ENCODE peak calls at places on chromosomes 11 and 22, in five cellular contexts. Y, U, D, Z and K are unnamed samples.

GRCh38 chr22:34669001-34669400 is 397.0 kb upstream of the ISX start:
- DNase-seq in D (no peak), Z (no peak), Y (no peak), U (peak; percentile 30), K (no peak)

GRCh38 chr22:29130490-29130889 is 57.7 kb downstream of the KREMEN1 start:
- DNase-seq in D (no peak), Z (no peak), U (no peak), Y (no peak), K (no peak)

GRCh38 chr11:118622376-118623290 is 15.2 kb downstream of the PHLDB1 start:
- DNase-seq in U (peak; percentile 90), Z (peak; percentile 55), D (no peak), Y (no peak), K (no peak)

GRCh38 chr11:115606223-115607220 is 102.3 kb upstream of the CADM1 start:
- DNase-seq in Y (no peak), U (peak; percentile 86), D (no peak), Z (peak; percentile 91), K (peak; percentile 50)

GRCh38 chr11:44582641-44583352 is 17.3 kb downstream of the CD82 start:
- DNase-seq in Y (no peak), Z (no peak), D (no peak), U (no peak), K (no peak)

GRCh38 chr11:13233173-13233572 is 44.4 kb upstream of the BMAL1 start:
- DNase-seq in Z (no peak), D (no peak), U (no peak), Y (no peak), K (no peak)

GRCh38 chr11:79423736-79424135 is 17.1 kb downstream of the TENM4 start:
- DNase-seq in D (no peak), U (no peak), Y (no peak), Z (no peak), K (no peak)

GRCh38 chr11:122682464-122682863 is 26.9 kb downstream of the UBASH3B start:
- DNase-seq in Z (no peak), U (no peak), D (no peak), Y (no peak), K (no peak)

GRCh38 chr22:36160499-36160942 is at the start of gene APOL3:
- DNase-seq in Z (no peak), Y (peak; percentile 82), D (no peak), U (peak; percentile 34), K (no peak)

GRCh38 chr11:128663824-128664223 is 30.0 kb upstream of the FLI1 start:
- DNase-seq in D (no peak), U (no peak), Y (no peak), Z (no peak), K (no peak)

GRCh38 chr11:95134491-95134890 is 44.8 kb downstream of the ENDOD1 start:
- DNase-seq in U (peak; percentile 85), Y (no peak), Z (no peak), D (no peak), K (peak; percentile 61)

GRCh38 chr22:35506259-35506570 is 34.4 kb upstream of the RASD2 start:
- DNase-seq in D (no peak), Z (no peak), Y (no peak), U (no peak), K (peak; percentile 40)

GRCh38 chr11:46279393-46280099 is 2.1 kb downstream of the CREB3L1 start:
- DNase-seq in Z (no peak), D (no peak), Y (peak; percentile 74), U (peak; percentile 81), K (peak; percentile 41)

GRCh38 chr11:42034821-42035220 is 575.4 kb upstream of the LRRC4C start:
- DNase-seq in D (no peak), Y (no peak), U (peak; percentile 12), Z (no peak), K (no peak)

GRCh38 chr22:17158568-17159503 is at the start of gene HDHD5:
- DNase-seq in Y (peak; percentile 93), Z (peak; percentile 93), U (peak; percentile 86), D (peak; percentile 44), K (peak; percentile 93)

GRCh38 chr11:65576232-65576866 is 496 bp downstream of the EHBP1L1 start:
- DNase-seq in D (no peak), U (no peak), Y (no peak), Z (no peak), K (no peak)

GRCh38 chr22:48857202-48857805 is 970.4 kb downstream of the BRD1 start:
- DNase-seq in Y (no peak), U (no peak), Z (no peak), D (no peak), K (no peak)

DNA sequence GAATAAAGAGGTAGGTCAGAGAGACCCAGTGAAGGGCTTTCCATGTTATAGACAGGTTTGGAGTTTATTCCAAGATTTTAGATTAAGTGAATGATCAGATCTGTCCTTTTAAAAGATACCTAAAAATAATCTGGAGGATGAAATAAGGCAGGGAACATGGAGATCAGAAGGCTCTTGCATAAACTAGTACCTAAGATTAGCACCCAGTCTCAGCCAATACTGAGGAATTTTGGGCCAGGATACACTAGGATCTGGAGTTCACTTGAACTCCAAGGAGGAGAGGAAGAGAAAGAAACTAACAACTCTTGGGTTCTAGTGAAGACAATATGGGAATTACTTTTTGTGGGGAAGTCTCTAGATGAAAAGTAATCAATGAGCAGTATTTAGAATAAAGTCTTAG is 47.9 kb upstream of the RAPSN start:
- DNase-seq in D (no peak), Y (no peak), U (no peak), Z (no peak), K (no peak)
- H3K4me1 ChIP-seq in D (peaks cover 61% of the 10 kb centered on the region), Y (no peaks in the 10 kb centered on the region), U (no peaks in the 10 kb centered on the region), Z (peaks cover 50% of the 10 kb centered on the region), K (peaks cover 6% of the 10 kb centered on the region)

GRCh38 chr22:23175817-23176644 is 4.3 kb upstream of the BCR start:
- DNase-seq in U (no peak), D (no peak), Y (no peak), Z (no peak), K (no peak)
- H3K4me1 ChIP-seq in U (peaks cover 2% of the 10 kb centered on the region), D (peaks cover 44% of the 10 kb centered on the region), Y (peaks cover 8% of the 10 kb centered on the region), Z (no peaks in the 10 kb centered on the region), K (peaks cover 18% of the 10 kb centered on the region)

GRCh38 chr22:28029962-28030361 is 110.9 kb upstream of the PITPNB start:
- DNase-seq in Y (peak; percentile 7), D (no peak), U (no peak), Z (no peak), K (no peak)

GRCh38 chr22:28032896-28033295 is 113.8 kb upstream of the PITPNB start:
- DNase-seq in Z (peak; percentile 63), D (no peak), U (no peak), Y (peak; percentile 6), K (no peak)

GRCh38 chr22:28030442-28030841 is 111.4 kb upstream of the PITPNB start:
- DNase-seq in U (no peak), Z (no peak), Y (no peak), D (no peak), K (no peak)

GRCh38 chr22:28029201-28029948 is 110.3 kb upstream of the PITPNB start:
- DNase-seq in U (peak; percentile 61), D (no peak), Z (no peak), Y (peak; percentile 41), K (no peak)

DNA sequence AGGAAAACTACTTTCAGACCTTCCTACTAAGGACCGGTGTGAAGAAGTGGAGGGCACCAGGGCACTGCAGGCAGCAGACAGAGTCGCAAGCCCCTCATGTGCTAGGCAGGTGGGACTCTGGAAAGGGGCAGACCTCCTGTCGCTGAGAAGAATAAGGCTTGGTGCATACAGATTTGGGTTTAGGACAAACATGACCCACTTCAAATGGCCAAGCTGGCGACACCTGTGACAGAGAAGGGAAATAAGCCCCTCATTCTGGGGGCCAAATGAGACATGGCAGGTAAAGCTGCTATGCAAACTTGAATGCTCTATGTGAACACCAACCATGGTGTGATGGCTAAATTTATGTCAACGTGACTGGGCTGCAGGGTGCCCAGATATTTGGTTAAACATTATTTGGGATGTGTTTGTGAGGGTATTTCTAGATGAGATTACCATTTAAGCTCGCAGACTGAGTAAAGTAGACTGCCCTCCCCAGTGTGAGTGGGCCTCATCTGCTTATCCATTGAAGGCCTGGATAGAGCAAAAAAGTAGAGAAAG is 112.4 kb upstream of the PITPNB start:
- DNase-seq in Z (no peak), D (no peak), Y (peak; percentile 5), U (no peak), K (no peak)
- H3K4me1 ChIP-seq in Z (peaks cover 54% of the 10 kb centered on the region), D (peaks cover 94% of the 10 kb centered on the region), Y (no peaks in the 10 kb centered on the region), U (peaks cover 17% of the 10 kb centered on the region), K (peaks cover 10% of the 10 kb centered on the region)

GRCh38 chr11:21892696-21893095 is 300.2 kb upstream of the ANO5 start:
- DNase-seq in U (no peak), D (no peak), Z (no peak), Y (no peak), K (no peak)

GRCh38 chr11:21894492-21894891 is 298.4 kb upstream of the ANO5 start:
- DNase-seq in Y (no peak), Z (no peak), U (no peak), D (no peak), K (no peak)

GRCh38 chr11:21883354-21883753 is 309.5 kb upstream of the ANO5 start:
- DNase-seq in U (no peak), Z (no peak), D (no peak), Y (no peak), K (no peak)

GRCh38 chr11:21893468-21893867 is 299.4 kb upstream of the ANO5 start:
- DNase-seq in U (no peak), D (no peak), Y (no peak), Z (no peak), K (peak; percentile 8)

DNA sequence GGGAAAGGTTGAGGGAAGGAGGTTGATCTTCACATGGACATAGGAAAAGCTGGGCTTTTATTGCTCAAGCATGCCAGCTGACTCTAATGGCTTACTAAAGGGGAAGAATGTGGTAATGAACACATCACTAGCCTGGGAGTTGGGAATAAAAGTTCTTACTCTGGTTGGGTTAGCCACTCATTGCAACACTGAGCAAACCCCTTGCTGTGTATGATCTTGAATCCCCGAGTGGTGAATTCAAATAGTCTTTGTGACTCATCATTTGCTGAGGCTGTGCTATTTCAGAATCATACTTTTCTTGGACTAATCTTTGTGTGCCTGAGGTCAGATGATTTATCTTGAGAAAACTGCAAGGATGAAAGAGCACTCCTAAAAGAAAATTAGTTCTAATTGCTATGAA is 304.1 kb upstream of the ANO5 start:
- DNase-seq in D (no peak), Z (no peak), U (peak; percentile 1), Y (no peak), K (peak; percentile 32)
- H3K4me1 ChIP-seq in D (no peaks in the 10 kb centered on the region), Z (no peaks in the 10 kb centered on the region), U (no peaks in the 10 kb centered on the region), Y (no peaks in the 10 kb centered on the region), K (no peaks in the 10 kb centered on the region)

DNA sequence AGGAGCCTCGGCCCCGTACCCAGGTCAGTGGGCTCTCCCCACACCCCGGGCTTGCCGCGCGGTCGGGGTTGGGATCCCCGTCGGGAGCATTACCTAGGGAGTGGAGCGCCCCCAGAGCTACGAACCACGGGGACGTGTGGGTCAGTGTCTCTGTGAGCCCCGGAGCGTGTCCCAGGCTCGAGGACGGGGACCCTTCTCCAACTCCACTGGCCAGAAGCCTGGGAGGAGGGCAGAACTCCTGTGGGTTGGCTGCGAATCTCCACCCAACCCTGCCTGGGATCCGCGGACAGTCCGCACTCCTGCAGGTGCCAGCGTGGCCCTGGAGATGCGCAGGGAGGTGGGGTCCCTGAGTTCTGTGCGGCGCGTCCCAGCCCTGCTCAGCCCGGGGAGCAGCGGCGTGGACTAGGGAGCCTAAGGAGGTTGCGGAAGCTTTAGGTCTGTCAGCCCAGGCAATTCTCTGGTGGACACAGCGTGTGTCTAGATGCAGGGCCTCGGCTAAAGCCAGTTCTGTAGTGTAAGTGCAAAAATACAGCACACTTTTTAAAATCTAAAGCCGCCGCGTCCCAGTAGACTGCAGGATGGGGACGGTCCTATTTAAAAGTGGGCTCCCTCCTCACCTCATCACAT is 413 bp downstream of the PPFIBP2 start:
- DNase-seq in D (no peak), U (no peak), Y (peak; percentile 39), Z (peak; percentile 18), K (peak; percentile 37)
- H3K4me1 ChIP-seq in D (peaks cover 49% of the 10 kb centered on the region), U (peaks cover 2% of the 10 kb centered on the region), Y (peaks cover 11% of the 10 kb centered on the region), Z (peaks cover 13% of the 10 kb centered on the region), K (peaks cover 36% of the 10 kb centered on the region)

GRCh38 chr11:36822829-36823228 is 224.8 kb upstream of the RAG2 start:
- DNase-seq in D (no peak), U (no peak), Z (no peak), Y (no peak), K (no peak)
- H3K4me1 ChIP-seq in D (no peaks in the 10 kb centered on the region), U (no peaks in the 10 kb centered on the region), Z (no peaks in the 10 kb centered on the region), Y (no peaks in the 10 kb centered on the region), K (no peaks in the 10 kb centered on the region)